ENCODE peak calls at places on chromosomes 2 and 18, in nine cellular contexts. W, R, P, Y, A, J, S, I and C are unnamed samples.

GRCh38 chr2:133063792-133064191 is 393.8 kb upstream of the LYPD1 start:
- DNase-seq in W (peak), R (no peak), P (no peak), Y (peak), A (no peak), J (no peak), S (no peak), I (no peak), C (no peak)

GRCh38 chr2:129606496-129607270 is 372.8 kb upstream of the RAB6C start:
- DNase-seq in W (peak), R (no peak), P (no peak), Y (no peak), A (no peak), J (no peak), S (no peak), I (no peak), C (no peak)

GRCh38 chr18:68667121-68667520 is 47.8 kb downstream of the TMX3 start:
- DNase-seq in W (peak), R (no peak), P (no peak), Y (peak), A (no peak), J (no peak), S (no peak), I (no peak), C (no peak)

GRCh38 chr2:202965810-202966454 is 48.7 kb upstream of the NBEAL1 start:
- DNase-seq in W (peak), R (no peak), P (no peak), Y (peak), A (peak), J (peak), S (no peak), I (no peak), C (no peak)

GRCh38 chr18:6327895-6328623 is 86.7 kb downstream of the L3MBTL4 start:
- DNase-seq in W (no peak), R (no peak), P (no peak), Y (no peak), A (no peak), J (no peak), S (no peak), I (no peak), C (no peak)

GRCh38 chr2:171318463-171318934 is 115.3 kb downstream of the METTL8 start:
- DNase-seq in W (peak), R (peak), P (no peak), Y (peak), A (no peak), J (no peak), S (no peak), I (no peak), C (no peak)

GRCh38 chr2:210730672-210731071 is 174.3 kb downstream of the CPS1 start:
- DNase-seq in W (no peak), R (no peak), P (no peak), Y (no peak), A (no peak), J (no peak), S (no peak), I (no peak), C (no peak)

GRCh38 chr2:143878131-143878530 is 641.8 kb downstream of the ZEB2 start:
- DNase-seq in W (no peak), R (no peak), P (no peak), Y (no peak), A (no peak), J (no peak), S (no peak), I (no peak), C (no peak)

GRCh38 chr2:181755181-181755580 is 74.9 kb upstream of the NEUROD1 start:
- DNase-seq in W (no peak), R (no peak), P (no peak), Y (no peak), A (no peak), J (no peak), S (no peak), I (no peak), C (no peak)

GRCh38 chr2:73279852-73280251 is 4.4 kb downstream of the FBXO41 start:
- DNase-seq in W (no peak), R (no peak), P (no peak), Y (no peak), A (no peak), J (no peak), S (no peak), I (no peak), C (no peak)

GRCh38 chr18:26228562-26229260 is 2.5 kb downstream of the TAF4B start:
- DNase-seq in W (no peak), R (no peak), P (no peak), Y (no peak), A (no peak), J (no peak), S (no peak), I (no peak), C (no peak)

GRCh38 chr2:121825003-121825950 is 69.8 kb downstream of the TSN start:
- DNase-seq in W (no peak), R (no peak), P (no peak), Y (no peak), A (no peak), J (no peak), S (no peak), I (no peak), C (no peak)

GRCh38 chr2:128037624-128038023 is 9.8 kb upstream of the SAP130 start:
- DNase-seq in W (no peak), R (no peak), P (no peak), Y (no peak), A (no peak), J (no peak), S (no peak), I (no peak), C (no peak)

GRCh38 chr18:43525149-43525548 is 247.9 kb upstream of the SYT4 start:
- DNase-seq in W (no peak), R (no peak), P (no peak), Y (no peak), A (no peak), J (no peak), S (no peak), I (no peak), C (no peak)

GRCh38 chr2:21043744-21044532 is at the start of gene APOB:
- DNase-seq in W (peak), R (peak), P (no peak), Y (peak), A (no peak), J (no peak), S (no peak), I (no peak), C (no peak)

GRCh38 chr2:149360106-149360505 is 29.7 kb downstream of the LYPD6 start:
- DNase-seq in W (no peak), R (no peak), P (no peak), Y (no peak), A (no peak), J (no peak), S (no peak), I (no peak), C (no peak)

GRCh38 chr2:167190053-167190452 is 301.8 kb downstream of the XIRP2 start:
- DNase-seq in W (peak), R (no peak), P (no peak), Y (peak), A (no peak), J (no peak), S (no peak), I (no peak), C (no peak)

GRCh38 chr2:109264595-109265328 is 135.8 kb downstream of the SH3RF3 start:
- DNase-seq in W (peak), R (no peak), P (no peak), Y (peak), A (no peak), J (no peak), S (peak), I (no peak), C (no peak)

GRCh38 chr2:109213646-109214417 is 84.8 kb downstream of the SH3RF3 start:
- DNase-seq in W (peak), R (no peak), P (no peak), Y (peak), A (peak), J (no peak), S (no peak), I (no peak), C (peak)

GRCh38 chr18:26621161-26622026 is 73.0 kb upstream of the KCTD1 start:
- DNase-seq in W (peak), R (peak), P (peak), Y (peak), A (no peak), J (peak), S (peak), I (no peak), C (no peak)

GRCh38 chr18:12278153-12278764 is 24.1 kb downstream of the CIDEA start:
- DNase-seq in W (peak), R (no peak), P (no peak), Y (peak), A (no peak), J (no peak), S (peak), I (no peak), C (no peak)

GRCh38 chr2:219434718-219435525 is at the start of gene SPEG:
- DNase-seq in W (peak), R (no peak), P (no peak), Y (peak), A (no peak), J (no peak), S (no peak), I (no peak), C (no peak)

GRCh38 chr18:79947054-79947755 is 4.2 kb downstream of the SLC66A2 start:
- DNase-seq in W (no peak), R (no peak), P (no peak), Y (peak), A (peak), J (no peak), S (peak), I (no peak), C (no peak)

GRCh38 chr2:108145551-108145950 is 94.2 kb upstream of the SULT1C3 start:
- DNase-seq in W (no peak), R (no peak), P (no peak), Y (peak), A (peak), J (no peak), S (no peak), I (no peak), C (no peak)

GRCh38 chr2:150526006-150526405 is 38.5 kb upstream of the RND3 start:
- DNase-seq in W (no peak), R (no peak), P (no peak), Y (no peak), A (no peak), J (no peak), S (no peak), I (no peak), C (no peak)

GRCh38 chr2:151930042-151930441 is 101.8 kb upstream of the ARL5A start:
- DNase-seq in W (no peak), R (no peak), P (no peak), Y (no peak), A (no peak), J (no peak), S (no peak), I (no peak), C (no peak)

GRCh38 chr18:12052866-12053265 is 40.8 kb upstream of the ANKRD62 start:
- DNase-seq in W (no peak), R (no peak), P (no peak), Y (no peak), A (no peak), J (no peak), S (no peak), I (no peak), C (no peak)

GRCh38 chr18:31646332-31646822 is 38.0 kb downstream of the B4GALT6 start:
- DNase-seq in W (no peak), R (no peak), P (no peak), Y (no peak), A (no peak), J (no peak), S (no peak), I (no peak), C (no peak)

GRCh38 chr2:156435392-156435724 is 821 bp upstream of the GPD2 start:
- DNase-seq in W (no peak), R (no peak), P (peak), Y (no peak), A (no peak), J (no peak), S (peak), I (no peak), C (no peak)

GRCh38 chr2:228600265-228600664 is 418.8 kb upstream of the SPHKAP start:
- DNase-seq in W (peak), R (no peak), P (no peak), Y (peak), A (peak), J (no peak), S (no peak), I (no peak), C (no peak)

GRCh38 chr18:31046916-31047315 is 4.4 kb upstream of the DSC3 start:
- DNase-seq in W (no peak), R (no peak), P (no peak), Y (no peak), A (peak), J (no peak), S (no peak), I (no peak), C (no peak)

GRCh38 chr2:186531257-186531775 is 45.3 kb downstream of the ZC3H15 start:
- DNase-seq in W (no peak), R (no peak), P (no peak), Y (no peak), A (no peak), J (no peak), S (no peak), I (no peak), C (no peak)

GRCh38 chr2:96158554-96158940 is 13.3 kb upstream of the DUSP2 start:
- DNase-seq in W (no peak), R (no peak), P (no peak), Y (no peak), A (no peak), J (no peak), S (no peak), I (no peak), C (no peak)

GRCh38 chr2:210998334-210998733 is 441.9 kb downstream of the CPS1 start:
- DNase-seq in W (no peak), R (no peak), P (no peak), Y (no peak), A (no peak), J (no peak), S (no peak), I (no peak), C (no peak)

GRCh38 chr18:46160050-46160798 is 56.0 kb downstream of the HAUS1 start:
- DNase-seq in W (no peak), R (no peak), P (no peak), Y (no peak), A (no peak), J (no peak), S (no peak), I (no peak), C (no peak)

GRCh38 chr2:217880490-217880889 is 122.3 kb downstream of the TNS1 start:
- DNase-seq in W (no peak), R (no peak), P (no peak), Y (no peak), A (no peak), J (no peak), S (no peak), I (no peak), C (no peak)

GRCh38 chr2:57450170-57450569 is 596.4 kb upstream of the VRK2 start:
- DNase-seq in W (no peak), R (no peak), P (no peak), Y (no peak), A (no peak), J (no peak), S (no peak), I (no peak), C (no peak)

GRCh38 chr18:7221424-7222155 is 9.3 kb upstream of the LRRC30 start:
- DNase-seq in W (peak), R (no peak), P (no peak), Y (peak), A (peak), J (peak), S (peak), I (no peak), C (no peak)

GRCh38 chr2:220446106-220446712 is 818.8 kb downstream of the SLC4A3 start:
- DNase-seq in W (no peak), R (no peak), P (no peak), Y (no peak), A (no peak), J (no peak), S (no peak), I (no peak), C (no peak)
- H3K27ac ChIP-seq in W (no peak), R (no peak), P (no peak), Y (no peak), A (no peak), J (no peak), S (no peak), I (no peak), C (no peak)

GRCh38 chr2:160582481-160583161 is 89.0 kb upstream of the RBMS1 start:
- DNase-seq in W (peak), R (no peak), P (no peak), Y (peak), A (no peak), J (no peak), S (no peak), I (no peak), C (no peak)
- H3K27ac ChIP-seq in W (peak), R (peak), P (no peak), Y (peak), A (no peak), J (no peak), S (no peak), I (peak), C (no peak)

GRCh38 chr2:189661957-189662321 is 680 bp downstream of the ASNSD1 start:
- DNase-seq in W (no peak), R (no peak), P (no peak), Y (peak), A (no peak), J (no peak), S (no peak), I (no peak), C (no peak)
- H3K27ac ChIP-seq in W (no peak), R (peak), P (peak), Y (no peak), A (peak), J (no peak), S (peak), I (no peak), C (peak)

GRCh38 chr2:225742487-225742886 is 343.0 kb downstream of the NYAP2 start:
- DNase-seq in W (no peak), R (no peak), P (no peak), Y (no peak), A (no peak), J (no peak), S (peak), I (no peak), C (no peak)
- H3K27ac ChIP-seq in W (no peak), R (no peak), P (no peak), Y (no peak), A (no peak), J (no peak), S (no peak), I (no peak), C (no peak)

DNA sequence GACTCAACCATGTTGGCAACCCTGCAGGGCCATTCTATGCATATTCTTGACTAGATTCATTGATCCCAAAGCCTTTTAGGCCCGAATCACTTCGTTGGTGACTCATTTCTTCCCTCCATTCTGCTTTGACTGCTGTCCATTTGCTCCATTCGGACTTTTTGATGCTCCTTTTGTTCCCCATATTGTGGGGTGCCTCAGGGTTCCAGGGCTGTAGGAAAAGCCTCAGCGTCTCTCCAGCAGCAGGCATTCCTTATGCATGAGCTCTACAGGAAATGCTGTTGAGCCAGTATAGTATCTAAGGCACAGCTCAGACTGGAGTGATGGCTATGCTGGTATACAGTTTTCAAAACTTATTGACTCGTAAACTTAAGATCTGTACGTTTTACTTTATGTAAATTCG is 292.6 kb downstream of the PRKCE start:
- DNase-seq in W (peak), R (no peak), P (no peak), Y (peak), A (no peak), J (peak), S (no peak), I (no peak), C (no peak)
- H3K27ac ChIP-seq in W (no peak), R (no peak), P (no peak), Y (no peak), A (no peak), J (peak), S (no peak), I (no peak), C (no peak)

GRCh38 chr2:173766537-173767289 is 198.5 kb downstream of the SP3 start:
- DNase-seq in W (no peak), R (no peak), P (no peak), Y (no peak), A (no peak), J (no peak), S (no peak), I (no peak), C (no peak)

GRCh38 chr2:173775440-173775839 is 189.7 kb downstream of the SP3 start:
- DNase-seq in W (no peak), R (no peak), P (no peak), Y (no peak), A (no peak), J (no peak), S (no peak), I (no peak), C (no peak)

GRCh38 chr2:173773076-173773475 is 192.1 kb downstream of the SP3 start:
- DNase-seq in W (no peak), R (no peak), P (no peak), Y (no peak), A (peak), J (no peak), S (no peak), I (no peak), C (no peak)

GRCh38 chr2:173772205-173772604 is 193.0 kb downstream of the SP3 start:
- DNase-seq in W (no peak), R (no peak), P (no peak), Y (no peak), A (no peak), J (no peak), S (no peak), I (no peak), C (no peak)

GRCh38 chr2:173770936-173771678 is 194.1 kb downstream of the SP3 start:
- DNase-seq in W (no peak), R (no peak), P (no peak), Y (no peak), A (no peak), J (no peak), S (no peak), I (no peak), C (no peak)
- H3K27ac ChIP-seq in W (no peak), R (no peak), P (no peak), Y (no peak), A (no peak), J (no peak), S (no peak), I (no peak), C (no peak)

GRCh38 chr2:236631361-236632291 is 62.0 kb downstream of the ACKR3 start:
- DNase-seq in W (peak), R (peak), P (no peak), Y (peak), A (no peak), J (no peak), S (no peak), I (no peak), C (no peak)
- H3K27ac ChIP-seq in W (no peak), R (peak), P (no peak), Y (no peak), A (no peak), J (no peak), S (no peak), I (no peak), C (no peak)

GRCh38 chr2:16614314-16614860 is 51.2 kb downstream of the CYRIA start:
- DNase-seq in W (peak), R (no peak), P (no peak), Y (no peak), A (no peak), J (no peak), S (no peak), I (no peak), C (no peak)

GRCh38 chr2:16617282-16618266 is 48.1 kb downstream of the CYRIA start:
- DNase-seq in W (peak), R (no peak), P (no peak), Y (peak), A (no peak), J (no peak), S (peak), I (no peak), C (no peak)

GRCh38 chr2:16615687-16616615 is 49.7 kb downstream of the CYRIA start:
- DNase-seq in W (no peak), R (peak), P (peak), Y (no peak), A (no peak), J (no peak), S (no peak), I (no peak), C (no peak)

GRCh38 chr2:16613475-16613874 is 52.2 kb downstream of the CYRIA start:
- DNase-seq in W (peak), R (no peak), P (no peak), Y (peak), A (no peak), J (no peak), S (no peak), I (no peak), C (no peak)

DNA sequence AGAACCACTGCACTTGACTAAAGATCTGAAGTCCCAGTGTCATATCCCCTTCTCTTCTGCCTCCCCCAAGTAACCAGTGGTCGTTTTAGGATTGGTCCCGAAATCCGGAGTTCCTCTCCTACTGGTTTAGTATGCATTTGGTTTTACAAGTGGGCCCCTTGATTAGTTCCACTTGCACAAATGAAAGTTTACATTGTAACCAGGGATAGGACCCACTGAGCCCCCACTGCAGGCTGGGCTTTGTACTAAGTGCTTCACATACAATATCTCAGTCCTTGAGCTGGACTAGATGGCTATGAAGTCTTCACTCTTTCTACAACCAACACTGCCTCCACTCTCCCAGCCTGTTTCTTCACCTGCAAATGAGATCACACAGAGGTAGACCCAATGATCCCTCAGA is 50.4 kb downstream of the CYRIA start:
- DNase-seq in W (no peak), R (no peak), P (no peak), Y (no peak), A (no peak), J (no peak), S (no peak), I (no peak), C (no peak)
- H3K27ac ChIP-seq in W (no peak), R (peak), P (peak), Y (no peak), A (no peak), J (no peak), S (no peak), I (no peak), C (no peak)

DNA sequence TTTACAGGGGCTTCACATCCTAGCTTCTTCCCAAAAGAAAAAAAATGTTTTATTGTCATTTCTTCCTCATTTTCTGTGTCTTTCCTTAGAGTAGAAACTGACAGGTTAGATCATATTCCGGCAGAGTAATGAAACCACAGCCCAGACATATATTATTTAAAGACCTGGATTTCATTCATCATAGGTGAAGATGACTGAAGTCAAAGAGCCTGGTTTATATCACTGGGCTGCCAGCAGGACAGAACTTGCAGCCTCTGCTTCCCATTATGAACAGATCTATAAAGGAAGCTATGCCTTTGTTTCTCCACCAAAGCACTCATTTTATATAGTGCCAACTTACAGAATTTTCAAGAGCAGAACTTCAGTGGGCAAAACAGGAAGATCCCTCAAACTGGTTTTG is 137.9 kb downstream of the METTL4 start:
- DNase-seq in W (no peak), R (no peak), P (no peak), Y (no peak), A (no peak), J (no peak), S (no peak), I (no peak), C (no peak)
- H3K27ac ChIP-seq in W (no peak), R (no peak), P (no peak), Y (no peak), A (no peak), J (no peak), S (no peak), I (no peak), C (no peak)